ENCODE peak calls at places on chromosome 5, in ten cellular contexts. M, J, O, Z, G, V, P, A, D and U are unnamed samples.

GRCh38 chr5:172162348-172162747 is 25.7 kb downstream of the STK10 start:
- DNase-seq in A (no peak), P (no peak), O (no peak), Z (no peak), M (no peak), D (no peak), J (no peak), V (no peak), G (no peak), U (no peak)

GRCh38 chr5:157143127-157143959 is 678 bp upstream of the MED7 start:
- DNase-seq in D (peak; percentile 18), A (no peak), P (peak; percentile 9), G (peak; percentile 60), Z (peak; percentile 76), M (peak; percentile 11), J (peak; percentile 41), O (peak; percentile 75), V (peak; percentile 4), U (peak; percentile 82)

GRCh38 chr5:108730617-108731340 is 16.9 kb upstream of the FER start:
- DNase-seq in Z (no peak), G (peak; percentile 31), P (no peak), M (no peak), D (no peak), J (no peak), O (no peak), V (no peak), A (no peak), U (no peak)

GRCh38 chr5:127305486-127305885 is 14.9 kb downstream of the MEGF10 start:
- DNase-seq in J (no peak), A (no peak), P (no peak), Z (no peak), D (no peak), M (no peak), V (no peak), O (no peak), G (no peak), U (no peak)

GRCh38 chr5:141870871-141871270 is 7.3 kb downstream of the PCDH1 start:
- DNase-seq in M (no peak), D (no peak), P (no peak), O (no peak), V (no peak), J (no peak), G (no peak), A (peak; percentile 79), Z (peak; percentile 29), U (peak; percentile 70)

GRCh38 chr5:14983666-14984441 is 112.3 kb upstream of the ANKH start:
- DNase-seq in G (no peak), V (no peak), P (no peak), D (no peak), M (no peak), J (no peak), O (no peak), A (no peak), Z (no peak), U (no peak)

GRCh38 chr5:5298068-5298633 is 124.3 kb upstream of the ICE1 start:
- DNase-seq in M (no peak), V (no peak), D (no peak), P (no peak), Z (no peak), A (peak; percentile 90), J (no peak), O (no peak), G (no peak), U (no peak)

GRCh38 chr5:36156124-36156601 is 4.3 kb downstream of the SKP2 start:
- DNase-seq in V (no peak), J (no peak), Z (no peak), M (no peak), G (no peak), D (no peak), A (peak; percentile 6), O (no peak), P (no peak), U (peak; percentile 88)

GRCh38 chr5:61702784-61703183 is 370.7 kb downstream of the ZSWIM6 start:
- DNase-seq in P (no peak), Z (no peak), V (no peak), M (no peak), D (no peak), A (no peak), O (no peak), G (no peak), J (no peak), U (no peak)

GRCh38 chr5:74231697-74232096 is 408.8 kb downstream of the ENC1 start:
- DNase-seq in P (no peak), A (no peak), M (peak; percentile 40), V (no peak), O (no peak), D (no peak), G (no peak), J (no peak), Z (no peak), U (no peak)
- H3K27ac ChIP-seq in P (no peak overlapping the region), A (no peak overlapping the region), M (peak overlapping the region; percentile 55), V (no peak overlapping the region), O (no peak overlapping the region), D (no peak overlapping the region), G (no peak overlapping the region), J (no peak overlapping the region), Z (no peak overlapping the region), U (no peak overlapping the region)

DNA sequence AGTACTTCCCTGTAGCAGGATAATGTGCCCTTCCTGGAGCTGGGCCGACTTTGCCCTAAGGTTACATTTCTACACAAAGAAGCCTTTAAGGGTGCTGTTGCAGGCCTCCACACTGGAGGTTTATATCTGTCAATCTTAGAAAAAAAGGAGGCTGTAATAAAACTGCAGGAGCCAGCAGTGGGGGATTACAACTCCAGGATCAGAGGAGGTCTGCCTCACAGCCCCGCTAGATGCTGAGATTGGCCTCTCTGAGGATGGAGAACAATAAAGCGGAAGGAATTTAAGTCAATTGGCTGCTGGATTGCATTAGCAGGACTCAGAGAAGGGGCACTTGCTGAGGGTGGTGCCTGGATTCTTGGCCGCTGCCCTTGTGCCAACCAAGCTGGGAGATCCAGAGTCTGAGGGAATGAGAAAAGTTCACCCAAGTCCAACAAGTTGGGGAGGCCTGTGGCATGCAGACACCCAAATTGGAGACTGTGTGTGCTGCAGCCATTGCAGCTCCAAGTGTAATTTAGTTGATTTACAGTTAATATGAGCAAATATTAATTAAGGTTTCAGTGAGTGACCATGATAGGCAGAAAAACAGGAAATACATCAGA is 99.0 kb upstream of the SSBP2 start:
- DNase-seq in J (no peak), A (peak; percentile 43), P (no peak), O (no peak), Z (no peak), D (no peak), G (no peak), M (no peak), V (no peak), U (no peak)
- H3K27ac ChIP-seq in J (no peak overlapping the region), A (no peak overlapping the region), P (peak overlapping the region; percentile 94), O (peak overlapping the region; percentile 92), Z (no peak overlapping the region), D (peak overlapping the region; percentile 94), G (peak overlapping the region; percentile 86), M (no peak overlapping the region), V (peak overlapping the region; percentile 92), U (no peak overlapping the region)

DNA sequence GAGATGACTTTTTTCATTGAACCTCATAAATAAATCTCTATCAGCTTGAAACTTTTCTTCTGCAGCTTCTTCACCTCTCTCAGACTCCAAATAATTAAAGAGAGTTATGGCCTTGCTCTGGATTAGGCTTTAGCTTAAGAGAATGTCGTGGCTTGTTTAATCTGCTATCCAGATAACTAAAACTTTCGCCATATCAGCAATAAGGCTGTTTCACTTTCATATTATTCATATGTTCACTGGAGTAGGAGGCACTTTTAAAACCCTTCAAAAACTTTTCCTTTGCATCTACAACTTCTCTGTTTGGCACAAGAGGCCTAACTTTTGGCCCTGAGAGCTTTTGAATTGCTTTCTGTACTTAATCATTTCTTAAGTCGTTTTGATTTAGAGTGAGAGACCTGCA is 386.9 kb upstream of the FAM174A start:
- DNase-seq in A (no peak), G (no peak), P (no peak), J (no peak), O (no peak), M (no peak), D (no peak), Z (no peak), V (no peak), U (no peak)
- H3K27ac ChIP-seq in A (no peak overlapping the region), G (no peak overlapping the region), P (no peak overlapping the region), J (no peak overlapping the region), O (no peak overlapping the region), M (no peak overlapping the region), D (no peak overlapping the region), Z (no peak overlapping the region), V (no peak overlapping the region), U (no peak overlapping the region)

GRCh38 chr5:168654225-168654624 is 75.1 kb upstream of the PANK3 start:
- DNase-seq in V (no peak), D (no peak), P (no peak), J (peak; percentile 39), G (peak; percentile 44), Z (no peak), O (peak; percentile 67), A (no peak), M (no peak), U (no peak)
- H3K27ac ChIP-seq in V (no peak overlapping the region), D (no peak overlapping the region), P (no peak overlapping the region), J (peak overlapping the region; percentile 38), G (no peak overlapping the region), Z (no peak overlapping the region), O (peak overlapping the region; percentile 41), A (peak overlapping the region; percentile 27), M (no peak overlapping the region), U (peak overlapping the region; percentile 31)

GRCh38 chr5:180304016-180304292 is 12.1 kb upstream of the MAPK9 start:
- DNase-seq in J (no peak), P (no peak), A (no peak), O (no peak), G (no peak), Z (no peak), V (no peak), M (no peak), D (no peak), U (no peak)
- H3K27ac ChIP-seq in J (no peak overlapping the region), P (no peak overlapping the region), A (no peak overlapping the region), O (no peak overlapping the region), G (no peak overlapping the region), Z (no peak overlapping the region), V (no peak overlapping the region), M (no peak overlapping the region), D (no peak overlapping the region), U (no peak overlapping the region)

GRCh38 chr5:168950241-168950951 is 350.5 kb downstream of the SLIT3 start:
- DNase-seq in V (no peak), O (no peak), P (no peak), A (no peak), D (no peak), Z (no peak), G (no peak), J (no peak), M (no peak), U (no peak)
- H3K27ac ChIP-seq in V (no peak overlapping the region), O (no peak overlapping the region), P (no peak overlapping the region), A (no peak overlapping the region), D (no peak overlapping the region), Z (no peak overlapping the region), G (no peak overlapping the region), J (no peak overlapping the region), M (no peak overlapping the region), U (no peak overlapping the region)

DNA sequence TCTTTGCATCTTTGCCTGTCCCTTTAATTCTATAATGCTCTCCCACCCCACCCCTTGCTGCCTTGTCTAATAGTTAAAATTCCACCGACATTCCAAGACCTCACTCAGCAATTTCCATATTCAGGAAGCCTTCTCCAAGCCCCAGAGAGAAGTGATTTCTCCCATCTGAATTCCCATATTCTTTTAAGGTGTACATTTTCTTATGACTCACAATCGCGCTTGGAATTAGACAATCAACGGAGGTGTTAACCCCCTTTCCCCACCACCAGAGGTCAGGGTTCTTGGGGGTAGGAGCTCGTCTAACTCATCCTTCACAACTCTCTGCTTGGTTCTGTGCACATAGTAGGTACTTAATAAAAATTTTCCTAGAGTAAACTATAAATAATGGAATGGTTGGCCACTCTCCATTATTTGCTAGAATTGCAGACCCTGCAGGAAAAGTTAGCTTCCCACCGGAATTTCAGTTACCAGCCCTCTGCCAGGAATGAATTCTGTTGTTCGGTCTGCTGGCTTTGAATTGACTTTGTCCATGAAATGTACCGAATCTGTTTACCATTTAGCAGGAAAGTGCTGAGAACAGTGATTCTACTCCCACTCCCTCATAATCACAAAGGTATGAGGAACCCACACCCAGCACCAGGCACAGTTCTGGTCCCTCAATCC is 5.0 kb downstream of the KCNIP1 start:
- DNase-seq in D (peak; percentile 41), M (no peak), O (no peak), P (no peak), G (no peak), Z (no peak), A (no peak), V (no peak), J (no peak), U (no peak)
- H3K27ac ChIP-seq in D (no peak overlapping the region), M (no peak overlapping the region), O (no peak overlapping the region), P (no peak overlapping the region), G (no peak overlapping the region), Z (no peak overlapping the region), A (no peak overlapping the region), V (no peak overlapping the region), J (no peak overlapping the region), U (no peak overlapping the region)